ENCODE peak calls at places on chromosome 4, in eight cellular contexts. One of them, this sample, is unnamed.

GRCh38 chr4:37066149-37066548 is 178.4 kb upstream of the NWD2 start:
- DNase-seq in activated CD4-positive, alpha-beta T cell treated with anti-CD3 and anti-CD28 coated beads for 4 hours: no peak
- DNase-seq in cardiac septum: no peak
- DNase-seq in RPMI7951: no peak
- DNase-seq in dorsolateral prefrontal cortex: no peak
- DNase-seq in cardiac fibroblast: no peak
- DNase-seq in Caco-2: no peak
- DNase-seq in activated naive CD4-positive, alpha-beta T cell: no peak
- DNase-seq in this sample: no peak

GRCh38 chr4:3413217-3413671 is 28.5 kb upstream of the HGFAC start:
- DNase-seq in RPMI7951: no peak
- DNase-seq in dorsolateral prefrontal cortex: peak
- DNase-seq in activated CD4-positive, alpha-beta T cell treated with anti-CD3 and anti-CD28 coated beads for 4 hours: no peak
- DNase-seq in activated naive CD4-positive, alpha-beta T cell: no peak
- DNase-seq in cardiac septum: peak
- DNase-seq in Caco-2: peak
- DNase-seq in cardiac fibroblast: no peak
- DNase-seq in this sample: no peak

GRCh38 chr4:123672987-123673386 is 276.4 kb downstream of the SPRY1 start:
- DNase-seq in Caco-2: no peak
- DNase-seq in dorsolateral prefrontal cortex: no peak
- DNase-seq in cardiac septum: no peak
- DNase-seq in RPMI7951: no peak
- DNase-seq in activated naive CD4-positive, alpha-beta T cell: no peak
- DNase-seq in activated CD4-positive, alpha-beta T cell treated with anti-CD3 and anti-CD28 coated beads for 4 hours: no peak
- DNase-seq in cardiac fibroblast: peak
- DNase-seq in this sample: peak

GRCh38 chr4:27711041-27711440 is 850.4 kb downstream of the STIM2 start:
- DNase-seq in Caco-2: no peak
- DNase-seq in activated naive CD4-positive, alpha-beta T cell: no peak
- DNase-seq in RPMI7951: no peak
- DNase-seq in dorsolateral prefrontal cortex: no peak
- DNase-seq in cardiac septum: no peak
- DNase-seq in cardiac fibroblast: no peak
- DNase-seq in activated CD4-positive, alpha-beta T cell treated with anti-CD3 and anti-CD28 coated beads for 4 hours: no peak
- DNase-seq in this sample: no peak

GRCh38 chr4:42483426-42484379 is 86.4 kb downstream of the SHISA3 start:
- DNase-seq in dorsolateral prefrontal cortex: no peak
- DNase-seq in cardiac fibroblast: peak
- DNase-seq in Caco-2: no peak
- DNase-seq in RPMI7951: no peak
- DNase-seq in activated CD4-positive, alpha-beta T cell treated with anti-CD3 and anti-CD28 coated beads for 4 hours: no peak
- DNase-seq in cardiac septum: no peak
- DNase-seq in activated naive CD4-positive, alpha-beta T cell: no peak
- DNase-seq in this sample: no peak

GRCh38 chr4:134773497-134774000 is 572.0 kb upstream of the PABPC4L start:
- DNase-seq in dorsolateral prefrontal cortex: no peak
- DNase-seq in Caco-2: no peak
- DNase-seq in activated naive CD4-positive, alpha-beta T cell: no peak
- DNase-seq in activated CD4-positive, alpha-beta T cell treated with anti-CD3 and anti-CD28 coated beads for 4 hours: no peak
- DNase-seq in cardiac fibroblast: no peak
- DNase-seq in RPMI7951: no peak
- DNase-seq in cardiac septum: no peak
- DNase-seq in this sample: no peak

GRCh38 chr4:34723606-34724005 is 1520.7 kb downstream of the ARAP2 start:
- DNase-seq in Caco-2: no peak
- DNase-seq in activated CD4-positive, alpha-beta T cell treated with anti-CD3 and anti-CD28 coated beads for 4 hours: no peak
- DNase-seq in activated naive CD4-positive, alpha-beta T cell: no peak
- DNase-seq in cardiac fibroblast: no peak
- DNase-seq in dorsolateral prefrontal cortex: no peak
- DNase-seq in cardiac septum: no peak
- DNase-seq in RPMI7951: no peak
- DNase-seq in this sample: no peak

GRCh38 chr4:40626183-40626990 is 3.3 kb downstream of the RBM47 start:
- DNase-seq in activated naive CD4-positive, alpha-beta T cell: no peak
- DNase-seq in Caco-2: no peak
- DNase-seq in dorsolateral prefrontal cortex: no peak
- DNase-seq in RPMI7951: peak
- DNase-seq in activated CD4-positive, alpha-beta T cell treated with anti-CD3 and anti-CD28 coated beads for 4 hours: no peak
- DNase-seq in cardiac fibroblast: peak
- DNase-seq in cardiac septum: no peak
- DNase-seq in this sample: peak

GRCh38 chr4:177093964-177094363 is 215.7 kb upstream of the NEIL3 start:
- DNase-seq in Caco-2: no peak
- DNase-seq in RPMI7951: peak
- DNase-seq in activated CD4-positive, alpha-beta T cell treated with anti-CD3 and anti-CD28 coated beads for 4 hours: no peak
- DNase-seq in cardiac septum: no peak
- DNase-seq in activated naive CD4-positive, alpha-beta T cell: no peak
- DNase-seq in cardiac fibroblast: peak
- DNase-seq in dorsolateral prefrontal cortex: no peak
- DNase-seq in this sample: no peak

GRCh38 chr4:164440196-164440595 is 313.7 kb upstream of the SMIM31 start:
- DNase-seq in activated CD4-positive, alpha-beta T cell treated with anti-CD3 and anti-CD28 coated beads for 4 hours: no peak
- DNase-seq in activated naive CD4-positive, alpha-beta T cell: no peak
- DNase-seq in cardiac fibroblast: no peak
- DNase-seq in dorsolateral prefrontal cortex: no peak
- DNase-seq in RPMI7951: no peak
- DNase-seq in cardiac septum: no peak
- DNase-seq in Caco-2: no peak
- DNase-seq in this sample: no peak

GRCh38 chr4:186651181-186651603 is 72.5 kb downstream of the FAT1 start:
- DNase-seq in cardiac fibroblast: no peak
- DNase-seq in cardiac septum: no peak
- DNase-seq in activated CD4-positive, alpha-beta T cell treated with anti-CD3 and anti-CD28 coated beads for 4 hours: no peak
- DNase-seq in Caco-2: no peak
- DNase-seq in activated naive CD4-positive, alpha-beta T cell: no peak
- DNase-seq in RPMI7951: peak
- DNase-seq in dorsolateral prefrontal cortex: no peak
- DNase-seq in this sample: no peak

GRCh38 chr4:81447551-81448266 is 24.0 kb downstream of the RASGEF1B start:
- DNase-seq in dorsolateral prefrontal cortex: no peak
- DNase-seq in cardiac fibroblast: no peak
- DNase-seq in activated naive CD4-positive, alpha-beta T cell: no peak
- DNase-seq in RPMI7951: no peak
- DNase-seq in activated CD4-positive, alpha-beta T cell treated with anti-CD3 and anti-CD28 coated beads for 4 hours: no peak
- DNase-seq in Caco-2: no peak
- DNase-seq in cardiac septum: no peak
- DNase-seq in this sample: peak

GRCh38 chr4:77310931-77311330 is 153.9 kb downstream of the CCNG2 start:
- DNase-seq in activated CD4-positive, alpha-beta T cell treated with anti-CD3 and anti-CD28 coated beads for 4 hours: no peak
- DNase-seq in activated naive CD4-positive, alpha-beta T cell: no peak
- DNase-seq in cardiac fibroblast: peak
- DNase-seq in Caco-2: no peak
- DNase-seq in cardiac septum: no peak
- DNase-seq in dorsolateral prefrontal cortex: no peak
- DNase-seq in RPMI7951: peak
- DNase-seq in this sample: no peak

GRCh38 chr4:168522371-168522770 is 25.5 kb downstream of the PALLD start:
- DNase-seq in activated naive CD4-positive, alpha-beta T cell: no peak
- DNase-seq in RPMI7951: peak
- DNase-seq in Caco-2: no peak
- DNase-seq in cardiac fibroblast: no peak
- DNase-seq in cardiac septum: no peak
- DNase-seq in dorsolateral prefrontal cortex: no peak
- DNase-seq in activated CD4-positive, alpha-beta T cell treated with anti-CD3 and anti-CD28 coated beads for 4 hours: no peak
- DNase-seq in this sample: no peak

GRCh38 chr4:79492148-79492547 is 84.1 kb upstream of the GK2 start:
- DNase-seq in activated naive CD4-positive, alpha-beta T cell: no peak
- DNase-seq in RPMI7951: no peak
- DNase-seq in dorsolateral prefrontal cortex: no peak
- DNase-seq in cardiac fibroblast: peak
- DNase-seq in cardiac septum: no peak
- DNase-seq in activated CD4-positive, alpha-beta T cell treated with anti-CD3 and anti-CD28 coated beads for 4 hours: no peak
- DNase-seq in Caco-2: no peak
- DNase-seq in this sample: no peak

GRCh38 chr4:44150091-44150576 is 298.5 kb downstream of the KCTD8 start:
- DNase-seq in Caco-2: no peak
- DNase-seq in RPMI7951: no peak
- DNase-seq in activated CD4-positive, alpha-beta T cell treated with anti-CD3 and anti-CD28 coated beads for 4 hours: no peak
- DNase-seq in activated naive CD4-positive, alpha-beta T cell: no peak
- DNase-seq in cardiac fibroblast: peak
- DNase-seq in cardiac septum: no peak
- DNase-seq in dorsolateral prefrontal cortex: no peak
- DNase-seq in this sample: peak

GRCh38 chr4:8315343-8316250 is 46.0 kb downstream of the HTRA3 start:
- DNase-seq in dorsolateral prefrontal cortex: peak
- DNase-seq in RPMI7951: peak
- DNase-seq in cardiac septum: peak
- DNase-seq in activated CD4-positive, alpha-beta T cell treated with anti-CD3 and anti-CD28 coated beads for 4 hours: no peak
- DNase-seq in Caco-2: peak
- DNase-seq in cardiac fibroblast: peak
- DNase-seq in activated naive CD4-positive, alpha-beta T cell: no peak
- DNase-seq in this sample: peak

GRCh38 chr4:19888587-19888986 is 363.1 kb upstream of the SLIT2 start:
- DNase-seq in Caco-2: no peak
- DNase-seq in activated CD4-positive, alpha-beta T cell treated with anti-CD3 and anti-CD28 coated beads for 4 hours: no peak
- DNase-seq in RPMI7951: no peak
- DNase-seq in dorsolateral prefrontal cortex: no peak
- DNase-seq in activated naive CD4-positive, alpha-beta T cell: no peak
- DNase-seq in cardiac fibroblast: no peak
- DNase-seq in cardiac septum: no peak
- DNase-seq in this sample: no peak

GRCh38 chr4:152266831-152267480 is 268.9 kb downstream of the FBXW7 start:
- DNase-seq in cardiac septum: no peak
- DNase-seq in Caco-2: no peak
- DNase-seq in activated naive CD4-positive, alpha-beta T cell: no peak
- DNase-seq in cardiac fibroblast: no peak
- DNase-seq in activated CD4-positive, alpha-beta T cell treated with anti-CD3 and anti-CD28 coated beads for 4 hours: no peak
- DNase-seq in RPMI7951: peak
- DNase-seq in dorsolateral prefrontal cortex: no peak
- DNase-seq in this sample: no peak

GRCh38 chr4:152342293-152342692 is 193.6 kb downstream of the FBXW7 start:
- DNase-seq in dorsolateral prefrontal cortex: no peak
- DNase-seq in Caco-2: no peak
- DNase-seq in activated CD4-positive, alpha-beta T cell treated with anti-CD3 and anti-CD28 coated beads for 4 hours: no peak
- DNase-seq in cardiac septum: no peak
- DNase-seq in RPMI7951: peak
- DNase-seq in cardiac fibroblast: no peak
- DNase-seq in activated naive CD4-positive, alpha-beta T cell: no peak
- DNase-seq in this sample: no peak

GRCh38 chr4:165368114-165368513 is 10.7 kb upstream of the CPE start:
- DNase-seq in activated naive CD4-positive, alpha-beta T cell: no peak
- DNase-seq in RPMI7951: no peak
- DNase-seq in activated CD4-positive, alpha-beta T cell treated with anti-CD3 and anti-CD28 coated beads for 4 hours: no peak
- DNase-seq in cardiac fibroblast: no peak
- DNase-seq in cardiac septum: no peak
- DNase-seq in Caco-2: no peak
- DNase-seq in dorsolateral prefrontal cortex: no peak
- DNase-seq in this sample: no peak

GRCh38 chr4:124265701-124266100 is 446.8 kb downstream of the ANKRD50 start:
- DNase-seq in RPMI7951: peak
- DNase-seq in dorsolateral prefrontal cortex: no peak
- DNase-seq in cardiac fibroblast: no peak
- DNase-seq in activated CD4-positive, alpha-beta T cell treated with anti-CD3 and anti-CD28 coated beads for 4 hours: no peak
- DNase-seq in cardiac septum: no peak
- DNase-seq in activated naive CD4-positive, alpha-beta T cell: no peak
- DNase-seq in Caco-2: no peak
- DNase-seq in this sample: no peak

GRCh38 chr4:185700048-185700447 is 111.9 kb downstream of the SORBS2 start:
- DNase-seq in cardiac septum: no peak
- DNase-seq in RPMI7951: peak
- DNase-seq in activated naive CD4-positive, alpha-beta T cell: no peak
- DNase-seq in cardiac fibroblast: no peak
- DNase-seq in activated CD4-positive, alpha-beta T cell treated with anti-CD3 and anti-CD28 coated beads for 4 hours: no peak
- DNase-seq in Caco-2: no peak
- DNase-seq in dorsolateral prefrontal cortex: no peak
- DNase-seq in this sample: no peak

GRCh38 chr4:55184600-55185523 is 59.5 kb upstream of the KDR start:
- DNase-seq in activated CD4-positive, alpha-beta T cell treated with anti-CD3 and anti-CD28 coated beads for 4 hours: peak
- DNase-seq in RPMI7951: peak
- DNase-seq in cardiac fibroblast: peak
- DNase-seq in activated naive CD4-positive, alpha-beta T cell: no peak
- DNase-seq in dorsolateral prefrontal cortex: no peak
- DNase-seq in Caco-2: peak
- DNase-seq in cardiac septum: no peak
- DNase-seq in this sample: peak

GRCh38 chr4:7507381-7507780 is 72.7 kb upstream of the PSAPL1 start:
- DNase-seq in Caco-2: no peak
- DNase-seq in cardiac fibroblast: no peak
- DNase-seq in dorsolateral prefrontal cortex: no peak
- DNase-seq in RPMI7951: peak
- DNase-seq in cardiac septum: no peak
- DNase-seq in activated CD4-positive, alpha-beta T cell treated with anti-CD3 and anti-CD28 coated beads for 4 hours: no peak
- DNase-seq in activated naive CD4-positive, alpha-beta T cell: no peak
- DNase-seq in this sample: no peak

GRCh38 chr4:79651516-79651915 is 243.5 kb upstream of the GK2 start:
- DNase-seq in Caco-2: peak
- DNase-seq in activated CD4-positive, alpha-beta T cell treated with anti-CD3 and anti-CD28 coated beads for 4 hours: no peak
- DNase-seq in RPMI7951: no peak
- DNase-seq in dorsolateral prefrontal cortex: no peak
- DNase-seq in cardiac septum: no peak
- DNase-seq in cardiac fibroblast: peak
- DNase-seq in activated naive CD4-positive, alpha-beta T cell: no peak
- DNase-seq in this sample: peak

GRCh38 chr4:66376396-66376795 is 706.1 kb upstream of the EPHA5 start:
- DNase-seq in RPMI7951: no peak
- DNase-seq in cardiac septum: no peak
- DNase-seq in cardiac fibroblast: peak
- DNase-seq in activated CD4-positive, alpha-beta T cell treated with anti-CD3 and anti-CD28 coated beads for 4 hours: no peak
- DNase-seq in activated naive CD4-positive, alpha-beta T cell: no peak
- DNase-seq in dorsolateral prefrontal cortex: no peak
- DNase-seq in Caco-2: no peak
- DNase-seq in this sample: no peak

GRCh38 chr4:89509708-89510269 is 202.2 kb upstream of the GPRIN3 start:
- DNase-seq in RPMI7951: no peak
- DNase-seq in cardiac septum: no peak
- DNase-seq in activated CD4-positive, alpha-beta T cell treated with anti-CD3 and anti-CD28 coated beads for 4 hours: no peak
- DNase-seq in Caco-2: no peak
- DNase-seq in activated naive CD4-positive, alpha-beta T cell: no peak
- DNase-seq in dorsolateral prefrontal cortex: no peak
- DNase-seq in cardiac fibroblast: peak
- DNase-seq in this sample: no peak

GRCh38 chr4:79015406-79015805 is 76.2 kb upstream of the PAQR3 start:
- DNase-seq in activated naive CD4-positive, alpha-beta T cell: no peak
- DNase-seq in cardiac fibroblast: no peak
- DNase-seq in Caco-2: no peak
- DNase-seq in cardiac septum: no peak
- DNase-seq in RPMI7951: no peak
- DNase-seq in activated CD4-positive, alpha-beta T cell treated with anti-CD3 and anti-CD28 coated beads for 4 hours: no peak
- DNase-seq in dorsolateral prefrontal cortex: no peak
- DNase-seq in this sample: no peak

GRCh38 chr4:73725499-73725898 is 14.9 kb upstream of the CXCL8 start:
- DNase-seq in activated naive CD4-positive, alpha-beta T cell: no peak
- DNase-seq in activated CD4-positive, alpha-beta T cell treated with anti-CD3 and anti-CD28 coated beads for 4 hours: no peak
- DNase-seq in RPMI7951: no peak
- DNase-seq in dorsolateral prefrontal cortex: no peak
- DNase-seq in Caco-2: no peak
- DNase-seq in cardiac septum: no peak
- DNase-seq in cardiac fibroblast: no peak
- DNase-seq in this sample: no peak

This sample was measured in trophoblast cell.